ENCODE peak calls at places on chromosomes 12 and 14, in eight cellular contexts. K is activated T-helper 1 cell treated with Interleukin-2 at 50 U/mL for 16 hours; L is activated T-helper 9 cell treated with anti-CD3 and anti-CD28 coated beads, Interleukin-2, amount 50 U/mL, for 16 hours; W is heart right ventricle; U is lung; T is sigmoid colon; B is iPS DF 19.7; R is activated T-cell treated with anti-CD3 and anti-CD28 coated beads, Interleukin-2, amount 50 U/mL, for 72 hours. H is an unnamed sample.

GRCh38 chr12:40312982-40313576 is 88.3 kb downstream of the LRRK2 start:
- DNase-seq in K (no peak), L (no peak), W (no peak), U (no peak), T (no peak), B (no peak), R (no peak), H (no peak)

GRCh38 chr14:99552021-99552553 is 51.9 kb downstream of the CCDC85C start:
- DNase-seq in K (no peak), L (no peak), W (no peak), U (no peak), T (no peak), B (no peak), R (no peak), H (no peak)

GRCh38 chr14:104180561-104181165 is 42.3 kb downstream of the KIF26A start:
- DNase-seq in K (no peak), L (no peak), W (no peak), U (no peak), T (no peak), B (no peak), R (no peak), H (no peak)

GRCh38 chr12:79555006-79555925 is 135.5 kb downstream of the PAWR start:
- DNase-seq in K (no peak), L (no peak), W (no peak), U (no peak), T (no peak), B (no peak), R (no peak), H (no peak)

GRCh38 chr14:76271371-76271770 is 104.6 kb upstream of the ESRRB start:
- DNase-seq in K (no peak), L (no peak), W (no peak), U (no peak), T (peak), B (no peak), R (no peak), H (no peak)

GRCh38 chr12:49341777-49342065 is 4.7 kb upstream of the C1QL4 start:
- DNase-seq in K (no peak), L (no peak), W (no peak), U (no peak), T (no peak), B (no peak), R (no peak), H (peak)

GRCh38 chr12:78764913-78765312 is 99.7 kb upstream of the SYT1 start:
- DNase-seq in K (no peak), L (no peak), W (no peak), U (no peak), T (no peak), B (no peak), R (no peak), H (no peak)

GRCh38 chr14:74350944-74351323 is 2.7 kb downstream of the VRTN start:
- DNase-seq in K (no peak), L (no peak), W (no peak), U (no peak), T (no peak), B (no peak), R (no peak), H (no peak)

GRCh38 chr14:103206023-103206481 is 82.8 kb downstream of the TNFAIP2 start:
- DNase-seq in K (no peak), L (no peak), W (no peak), U (no peak), T (peak), B (no peak), R (no peak), H (peak)

GRCh38 chr12:60977966-60978365 is 1282.2 kb upstream of the USP15 start:
- DNase-seq in K (no peak), L (no peak), W (no peak), U (no peak), T (no peak), B (no peak), R (no peak), H (no peak)

GRCh38 chr12:71447691-71448660 is 8.4 kb downstream of the LGR5 start:
- DNase-seq in K (no peak), L (no peak), W (no peak), U (no peak), T (no peak), B (no peak), R (no peak), H (no peak)

GRCh38 chr14:80211143-80212024 is at the start of gene DIO2:
- DNase-seq in K (no peak), L (no peak), W (peak), U (no peak), T (no peak), B (no peak), R (no peak), H (no peak)

GRCh38 chr12:6828671-6829531 is 694 bp downstream of the P3H3 start:
- DNase-seq in K (peak), L (peak), W (no peak), U (no peak), T (peak), B (no peak), R (peak), H (peak)

GRCh38 chr14:34340226-34340625 is 121.8 kb downstream of the SPTSSA start:
- DNase-seq in K (no peak), L (no peak), W (no peak), U (no peak), T (no peak), B (no peak), R (no peak), H (no peak)

GRCh38 chr12:46354111-46354798 is 18.3 kb downstream of the SLC38A2 start:
- DNase-seq in K (no peak), L (no peak), W (no peak), U (no peak), T (no peak), B (no peak), R (no peak), H (no peak)

GRCh38 chr12:133106253-133106652 is 23.8 kb downstream of the ZNF891 start:
- DNase-seq in K (no peak), L (no peak), W (no peak), U (no peak), T (no peak), B (peak), R (no peak), H (no peak)

GRCh38 chr14:68020493-68020892 is 200.9 kb downstream of the RAD51B start:
- DNase-seq in K (no peak), L (no peak), W (no peak), U (no peak), T (no peak), B (no peak), R (no peak), H (no peak)

GRCh38 chr12:131499160-131499863 is 211.6 kb upstream of the SFSWAP start:
- DNase-seq in K (no peak), L (no peak), W (no peak), U (no peak), T (no peak), B (no peak), R (no peak), H (no peak)

GRCh38 chr12:132668191-132669088 is 18.7 kb downstream of the POLE start:
- DNase-seq in K (no peak), L (no peak), W (no peak), U (no peak), T (peak), B (no peak), R (no peak), H (no peak)

GRCh38 chr12:33488036-33488435 is 48.4 kb upstream of the SYT10 start:
- DNase-seq in K (no peak), L (no peak), W (no peak), U (no peak), T (no peak), B (no peak), R (no peak), H (no peak)

GRCh38 chr12:63298386-63298930 is 147.5 kb upstream of the AVPR1A start:
- DNase-seq in K (no peak), L (no peak), W (no peak), U (no peak), T (no peak), B (no peak), R (no peak), H (no peak)

GRCh38 chr12:28963554-28963953 is 185.5 kb upstream of the FAR2 start:
- DNase-seq in K (no peak), L (no peak), W (no peak), U (no peak), T (no peak), B (peak), R (no peak), H (no peak)

GRCh38 chr12:52285172-52285745 is 6.1 kb downstream of the KRT81 start:
- DNase-seq in K (no peak), L (no peak), W (no peak), U (no peak), T (no peak), B (no peak), R (no peak), H (no peak)

GRCh38 chr12:96044017-96044985 is 8.9 kb upstream of the LTA4H start:
- DNase-seq in K (no peak), L (no peak), W (no peak), U (no peak), T (no peak), B (no peak), R (no peak), H (no peak)

GRCh38 chr12:95277139-95277538 is 59.5 kb downstream of the VEZT start:
- DNase-seq in K (no peak), L (no peak), W (no peak), U (no peak), T (no peak), B (no peak), R (no peak), H (no peak)

GRCh38 chr12:70451528-70451927 is 85.4 kb downstream of the KCNMB4 start:
- DNase-seq in K (no peak), L (no peak), W (no peak), U (no peak), T (no peak), B (no peak), R (no peak), H (no peak)

GRCh38 chr12:75975692-75976091 is 55.9 kb downstream of the PHLDA1 start:
- DNase-seq in K (no peak), L (no peak), W (no peak), U (no peak), T (no peak), B (no peak), R (no peak), H (no peak)

GRCh38 chr14:106067935-106068334 is 541.6 kb downstream of the TMEM121 start:
- DNase-seq in K (no peak), L (no peak), W (no peak), U (no peak), T (no peak), B (no peak), R (no peak), H (no peak)

GRCh38 chr12:117212563-117213190 is 22.4 kb upstream of the FBXO21 start:
- DNase-seq in K (peak), L (peak), W (peak), U (peak), T (peak), B (no peak), R (peak), H (no peak)

GRCh38 chr12:101501410-101502045 is 26.4 kb downstream of the SPIC start:
- DNase-seq in K (no peak), L (no peak), W (no peak), U (no peak), T (no peak), B (no peak), R (no peak), H (no peak)

GRCh38 chr12:83514372-83514771 is 827.7 kb downstream of the TMTC2 start:
- DNase-seq in K (no peak), L (no peak), W (no peak), U (no peak), T (no peak), B (no peak), R (no peak), H (no peak)

GRCh38 chr14:92121207-92121669 is 268 bp downstream of the NDUFB1 start:
- DNase-seq in K (no peak), L (no peak), W (peak), U (peak), T (peak), B (no peak), R (peak), H (no peak)

GRCh38 chr12:125797421-125798175 is 732.4 kb downstream of the AACS start:
- DNase-seq in K (no peak), L (no peak), W (no peak), U (no peak), T (no peak), B (no peak), R (no peak), H (no peak)

GRCh38 chr14:68718033-68718725 is 74.7 kb downstream of the ZFP36L1 start:
- DNase-seq in K (no peak), L (no peak), W (no peak), U (no peak), T (no peak), B (no peak), R (no peak), H (no peak)

GRCh38 chr12:110913119-110914056 is 7.0 kb downstream of the MYL2 start:
- DNase-seq in K (no peak), L (no peak), W (no peak), U (no peak), T (no peak), B (no peak), R (no peak), H (no peak)

H was measured in RWPE2.